ENCODE peak calls at places on chromosomes 2 and 18, in four cellular contexts. One of them, this sample, is unnamed.

GRCh38 chr18:23452347-23452727 is 750 bp upstream of the RIOK3 start:
- DNase-seq in NCI-H1436: no peak
- DNase-seq in cerebellum: no peak
- DNase-seq in psoas muscle: no peak
- DNase-seq in this sample: no peak

GRCh38 chr2:239611222-239611795 is 210.5 kb upstream of the HDAC4 start:
- DNase-seq in cerebellum: no peak
- DNase-seq in psoas muscle: no peak
- DNase-seq in NCI-H1436: no peak
- DNase-seq in this sample: no peak

GRCh38 chr2:161120775-161121174 is 39.5 kb upstream of the TANK start:
- DNase-seq in NCI-H1436: no peak
- DNase-seq in psoas muscle: no peak
- DNase-seq in cerebellum: no peak
- DNase-seq in this sample: no peak

GRCh38 chr2:46970334-46971288 is 55.0 kb upstream of the MCFD2 start:
- DNase-seq in NCI-H1436: no peak
- DNase-seq in psoas muscle: peak
- DNase-seq in cerebellum: no peak
- DNase-seq in this sample: no peak

GRCh38 chr2:164692958-164693357 is 71.7 kb upstream of the GRB14 start:
- DNase-seq in cerebellum: no peak
- DNase-seq in NCI-H1436: no peak
- DNase-seq in psoas muscle: no peak
- DNase-seq in this sample: no peak

GRCh38 chr2:217573565-217573964 is 429.2 kb downstream of the TNS1 start:
- DNase-seq in psoas muscle: no peak
- DNase-seq in NCI-H1436: no peak
- DNase-seq in cerebellum: no peak
- DNase-seq in this sample: no peak

GRCh38 chr2:217471329-217471728 is 531.5 kb downstream of the TNS1 start:
- DNase-seq in cerebellum: no peak
- DNase-seq in psoas muscle: no peak
- DNase-seq in NCI-H1436: no peak
- DNase-seq in this sample: no peak

GRCh38 chr18:56255381-56255780 is 383.0 kb downstream of the TXNL1 start:
- DNase-seq in NCI-H1436: no peak
- DNase-seq in cerebellum: no peak
- DNase-seq in psoas muscle: no peak
- DNase-seq in this sample: no peak

GRCh38 chr2:160394153-160394552 is 99.5 kb downstream of the RBMS1 start:
- DNase-seq in psoas muscle: no peak
- DNase-seq in NCI-H1436: no peak
- DNase-seq in cerebellum: no peak
- DNase-seq in this sample: no peak

GRCh38 chr18:34971313-34971712 is 69.9 kb upstream of the MAPRE2 start:
- DNase-seq in NCI-H1436: no peak
- DNase-seq in psoas muscle: no peak
- DNase-seq in cerebellum: no peak
- DNase-seq in this sample: no peak

This sample was measured in cerebellar cortex.